ENCODE peak calls at places on chromosomes 3 and 15, in four cellular contexts. T is left cardiac atrium, R is gastroesophageal sphincter, G is pancreas. O is an unnamed sample.

GRCh38 chr3:196793224-196793623 is 53.6 kb downstream of the PAK2 start:
- ATAC-seq in G (peak), R (no peak), T (peak), O (peak)

GRCh38 chr15:25469377-25469776 is 30.6 kb upstream of the UBE3A start:
- ATAC-seq in R (no peak), G (no peak), T (peak), O (peak)

GRCh38 chr3:189142527-189142926 is 29.2 kb upstream of the TPRG1 start:
- ATAC-seq in G (peak), R (no peak), T (peak), O (peak)

GRCh38 chr15:59313703-59314332 is 58.9 kb downstream of the MYO1E start:
- ATAC-seq in R (peak), G (peak), T (peak), O (peak)

GRCh38 chr3:98536456-98537017 is 4.8 kb downstream of the GPR15 start:
- ATAC-seq in R (no peak), G (no peak), T (no peak), O (peak)

GRCh38 chr15:81270781-81271491 is 53.0 kb downstream of the STARD5 start:
- ATAC-seq in R (no peak), T (no peak), G (no peak), O (no peak)

GRCh38 chr3:38226273-38226672 is 39.3 kb upstream of the SLC22A13 start:
- ATAC-seq in R (no peak), T (no peak), G (no peak), O (peak)

GRCh38 chr3:153052096-153052460 is 109.9 kb upstream of the RAP2B start:
- ATAC-seq in R (peak), G (peak), T (peak), O (peak)

GRCh38 chr15:91456251-91456718 is 356.2 kb downstream of the SV2B start:
- ATAC-seq in R (no peak), T (no peak), G (peak), O (peak)

GRCh38 chr15:59223736-59224135 is 17.1 kb downstream of the LDHAL6B start:
- ATAC-seq in G (no peak), R (no peak), T (no peak), O (no peak)

GRCh38 chr15:64905941-64906340 is 5.8 kb upstream of the ANKDD1A start:
- ATAC-seq in R (no peak), G (no peak), T (peak), O (no peak)

GRCh38 chr3:1908651-1909445 is 189.8 kb upstream of the CNTN4 start:
- ATAC-seq in R (no peak), G (no peak), T (no peak), O (no peak)

GRCh38 chr3:5133689-5134088 is 11.6 kb downstream of the ARL8B start:
- ATAC-seq in R (no peak), G (no peak), T (peak), O (no peak)

O was measured in esophagus mucosa.